ENCODE peak calls at places on chromosomes 12 and 14, in eight cellular contexts. D, G, S, I, V, U, T and C are unnamed samples.

GRCh38 chr12:116466536-116466935 is 92.6 kb upstream of the MAP1LC3B2 start:
- DNase-seq in V (no peak), G (no peak), U (no peak), T (no peak), I (no peak), D (no peak), S (peak), C (no peak)

GRCh38 chr14:68924392-68925158 is 54.5 kb downstream of the ACTN1 start:
- DNase-seq in I (no peak), S (no peak), T (no peak), G (no peak), U (no peak), D (no peak), V (no peak), C (no peak)

GRCh38 chr12:59080101-59080500 is 159.8 kb upstream of the LRIG3 start:
- DNase-seq in G (no peak), U (no peak), D (no peak), T (no peak), V (no peak), S (no peak), I (no peak), C (no peak)

GRCh38 chr12:26810330-26810729 is 22.7 kb downstream of the ITPR2 start:
- DNase-seq in U (peak), T (no peak), V (no peak), G (no peak), I (peak), D (no peak), S (peak), C (no peak)

GRCh38 chr14:22471545-22472121 is 117.4 kb downstream of the DAD1 start:
- DNase-seq in T (no peak), I (peak), D (peak), V (no peak), U (no peak), G (no peak), S (peak), C (peak)

GRCh38 chr12:51533799-51534198 is 57.2 kb upstream of the SCN8A start:
- DNase-seq in D (no peak), S (no peak), T (no peak), G (no peak), U (peak), I (no peak), V (no peak), C (no peak)

GRCh38 chr12:121579190-121579791 is 1.5 kb downstream of the KDM2B start:
- DNase-seq in V (no peak), G (peak), T (peak), I (peak), D (no peak), U (peak), S (no peak), C (peak)

GRCh38 chr12:6463211-6463610 is 7.3 kb downstream of the VAMP1 start:
- DNase-seq in G (no peak), T (no peak), I (no peak), V (no peak), S (no peak), U (no peak), D (no peak), C (no peak)

GRCh38 chr12:68348419-68348818 is 16.3 kb upstream of the MDM1 start:
- DNase-seq in G (no peak), I (no peak), U (no peak), V (no peak), S (no peak), T (no peak), D (no peak), C (no peak)

GRCh38 chr14:104460920-104461651 is 118.5 kb upstream of the C14orf180 start:
- DNase-seq in G (no peak), I (no peak), S (no peak), T (no peak), V (no peak), U (peak), D (no peak), C (no peak)

GRCh38 chr12:52370906-52371608 is 3.8 kb upstream of the KRT85 start:
- DNase-seq in T (no peak), U (peak), G (no peak), D (peak), S (peak), I (peak), V (no peak), C (peak)

GRCh38 chr14:32764131-32764530 is 174.5 kb upstream of the NPAS3 start:
- DNase-seq in V (no peak), S (peak), G (no peak), U (peak), T (no peak), I (no peak), D (no peak), C (no peak)

GRCh38 chr12:100450726-100451125 is 22.9 kb upstream of the NR1H4 start:
- DNase-seq in V (no peak), S (no peak), G (no peak), D (no peak), T (no peak), I (no peak), U (peak), C (no peak)

GRCh38 chr14:75578099-75578785 is at the start of gene FLVCR2:
- DNase-seq in I (peak), D (peak), G (peak), T (peak), U (peak), V (peak), S (peak), C (peak)

GRCh38 chr12:125191361-125192087 is 126.3 kb downstream of the AACS start:
- DNase-seq in G (no peak), U (no peak), T (no peak), S (no peak), D (no peak), I (no peak), V (no peak), C (no peak)

GRCh38 chr12:4270670-4271432 is 2.7 kb upstream of the CCND2 start:
- DNase-seq in S (no peak), G (peak), U (peak), D (no peak), T (peak), V (no peak), I (peak), C (peak)

GRCh38 chr14:36451346-36452065 is 68.5 kb downstream of the NKX2-1 start:
- DNase-seq in U (no peak), V (no peak), G (no peak), D (no peak), S (no peak), I (no peak), T (no peak), C (no peak)

GRCh38 chr12:113070117-113070906 is 13.8 kb downstream of the DTX1 start:
- DNase-seq in U (no peak), T (peak), S (no peak), G (no peak), D (no peak), I (no peak), V (peak), C (peak)

GRCh38 chr14:55877942-55878341 is 240.3 kb upstream of the PELI2 start:
- DNase-seq in S (no peak), V (no peak), U (peak), T (no peak), I (no peak), G (no peak), D (no peak), C (no peak)

GRCh38 chr14:53493310-53493709 is 340.2 kb upstream of the DDHD1 start:
- DNase-seq in S (no peak), T (no peak), D (no peak), I (no peak), V (no peak), U (no peak), G (no peak), C (no peak)

GRCh38 chr14:59627011-59627520 is 50.5 kb upstream of the CCDC175 start:
- DNase-seq in T (no peak), D (no peak), G (no peak), V (no peak), S (no peak), U (no peak), I (no peak), C (no peak)

GRCh38 chr12:16605666-16606116 is 271 bp downstream of the LMO3 start:
- DNase-seq in V (no peak), S (no peak), I (no peak), D (no peak), U (peak), T (peak), G (no peak), C (no peak)

GRCh38 chr12:123971770-123972447 is 722 bp downstream of the CCDC92 start:
- DNase-seq in G (no peak), I (peak), U (peak), T (no peak), D (peak), S (no peak), V (peak), C (peak)

GRCh38 chr14:61388976-61389576 is 67.7 kb downstream of the PRKCH start:
- DNase-seq in S (peak), U (peak), G (no peak), T (no peak), I (no peak), V (no peak), D (no peak), C (no peak)

GRCh38 chr14:69475194-69475818 is 9.2 kb upstream of the PLEKHD1 start:
- DNase-seq in U (peak), G (no peak), V (no peak), D (no peak), I (no peak), S (no peak), T (peak), C (no peak)

GRCh38 chr12:109625131-109625559 is 51.6 kb downstream of the MVK start:
- DNase-seq in S (peak), I (peak), D (peak), V (no peak), G (no peak), U (peak), T (no peak), C (no peak)

GRCh38 chr12:16610743-16611142 is 4.8 kb upstream of the LMO3 start:
- DNase-seq in D (no peak), I (no peak), G (no peak), U (no peak), V (no peak), T (no peak), S (no peak), C (no peak)

GRCh38 chr14:75123991-75124390 is 2.9 kb downstream of the NEK9 start:
- DNase-seq in S (peak), T (no peak), D (no peak), I (no peak), G (no peak), V (no peak), U (peak), C (peak)

GRCh38 chr12:110930348-110931314 is 10.3 kb upstream of the MYL2 start:
- DNase-seq in G (no peak), U (no peak), D (no peak), T (peak), V (no peak), S (no peak), I (no peak), C (no peak)

GRCh38 chr12:99027491-99027890 is 382.4 kb downstream of the APAF1 start:
- DNase-seq in D (no peak), G (no peak), V (no peak), U (no peak), S (no peak), T (no peak), I (no peak), C (no peak)

GRCh38 chr14:66624319-66624937 is 116.5 kb downstream of the GPHN start:
- DNase-seq in I (peak), V (peak), T (peak), U (peak), D (no peak), S (peak), G (peak), C (peak)

GRCh38 chr14:44612002-44612401 is 104.9 kb upstream of the FSCB start:
- DNase-seq in V (no peak), T (no peak), U (no peak), G (no peak), I (no peak), S (no peak), D (no peak), C (no peak)

GRCh38 chr12:2834581-2835491 is at the start of gene NRIP2:
- DNase-seq in T (no peak), V (no peak), I (peak), D (peak), G (no peak), S (peak), U (peak), C (no peak)

GRCh38 chr14:60642270-60642789 is 6.9 kb downstream of the SIX1 start:
- DNase-seq in T (no peak), G (peak), I (no peak), S (no peak), D (no peak), U (no peak), V (no peak), C (no peak)

GRCh38 chr14:94542111-94542810 is 19.0 kb upstream of the SERPINA4 start:
- DNase-seq in T (no peak), V (no peak), S (peak), I (no peak), U (peak), D (no peak), G (no peak), C (no peak)

GRCh38 chr14:90451443-90451842 is 54.6 kb downstream of the CALM1 start:
- DNase-seq in S (no peak), U (no peak), T (no peak), I (no peak), D (no peak), G (no peak), V (no peak), C (no peak)

GRCh38 chr12:67705394-67706370 is 57.1 kb downstream of the DYRK2 start:
- DNase-seq in U (peak), D (no peak), I (no peak), S (peak), G (no peak), T (no peak), V (no peak), C (no peak)